ENCODE peak calls at places on chromosome 7, in five cellular contexts. One of them, this sample, is unnamed.

GRCh38 chr7:158343936-158344455 is 243.6 kb downstream of the PTPRN2 start:
- DNase-seq in stomach: no peak
- DNase-seq in A549: no peak
- DNase-seq in RWPE1: no peak
- DNase-seq in heart right ventricle: no peak
- DNase-seq in this sample: no peak

GRCh38 chr7:147771344-147771743 is 819.2 kb upstream of the C7orf33 start:
- DNase-seq in stomach: no peak
- DNase-seq in A549: no peak
- DNase-seq in RWPE1: no peak
- DNase-seq in heart right ventricle: no peak
- DNase-seq in this sample: no peak

GRCh38 chr7:111364413-111364812 is 197.9 kb downstream of the IMMP2L start:
- DNase-seq in stomach: no peak
- DNase-seq in A549: peak; percentile 47
- DNase-seq in RWPE1: no peak
- DNase-seq in heart right ventricle: no peak
- DNase-seq in this sample: no peak

GRCh38 chr7:103445228-103446020 is 583 bp downstream of the SLC26A5 start:
- DNase-seq in stomach: no peak
- DNase-seq in A549: no peak
- DNase-seq in RWPE1: no peak
- DNase-seq in heart right ventricle: no peak
- DNase-seq in this sample: no peak

GRCh38 chr7:140902305-140902953 is 22.3 kb downstream of the BRAF start:
- DNase-seq in stomach: no peak
- DNase-seq in A549: no peak
- DNase-seq in RWPE1: no peak
- DNase-seq in heart right ventricle: no peak
- DNase-seq in this sample: no peak

GRCh38 chr7:87702326-87702725 is 74.1 kb downstream of the RUNDC3B start:
- DNase-seq in stomach: no peak
- DNase-seq in A549: no peak
- DNase-seq in RWPE1: peak; percentile 30
- DNase-seq in heart right ventricle: no peak
- DNase-seq in this sample: no peak

GRCh38 chr7:105975770-105976428 is 12.8 kb downstream of the CDHR3 start:
- DNase-seq in stomach: no peak
- DNase-seq in A549: no peak
- DNase-seq in RWPE1: peak; percentile 15
- DNase-seq in heart right ventricle: no peak
- DNase-seq in this sample: no peak

GRCh38 chr7:129110575-129111376 is 33.7 kb upstream of the TSPAN33 start:
- DNase-seq in stomach: no peak
- DNase-seq in A549: peak; percentile 29
- DNase-seq in RWPE1: no peak
- DNase-seq in heart right ventricle: no peak
- DNase-seq in this sample: no peak

GRCh38 chr7:121913947-121914346 is 41.0 kb downstream of the PTPRZ1 start:
- DNase-seq in stomach: no peak
- DNase-seq in A549: no peak
- DNase-seq in RWPE1: no peak
- DNase-seq in heart right ventricle: no peak
- DNase-seq in this sample: no peak

GRCh38 chr7:7639421-7639820 is 1.1 kb upstream of the UMAD1 start:
- DNase-seq in stomach: no peak
- DNase-seq in A549: peak; percentile 2
- DNase-seq in RWPE1: no peak
- DNase-seq in heart right ventricle: no peak
- DNase-seq in this sample: no peak

GRCh38 chr7:74174606-74175082 is 488 bp downstream of the EIF4H start:
- DNase-seq in stomach: peak; percentile 31
- DNase-seq in A549: peak; percentile 45
- DNase-seq in RWPE1: peak; percentile 50
- DNase-seq in heart right ventricle: peak; percentile 38
- DNase-seq in this sample: no peak

GRCh38 chr7:43392638-43393037 is 190.3 kb upstream of the STK17A start:
- DNase-seq in stomach: no peak
- DNase-seq in A549: no peak
- DNase-seq in RWPE1: no peak
- DNase-seq in heart right ventricle: no peak
- DNase-seq in this sample: no peak

GRCh38 chr7:78226059-78226658 is 427.6 kb downstream of the PHTF2 start:
- DNase-seq in stomach: peak; percentile 41
- DNase-seq in A549: peak; percentile 40
- DNase-seq in RWPE1: no peak
- DNase-seq in heart right ventricle: peak; percentile 26
- DNase-seq in this sample: peak; percentile 52

GRCh38 chr7:106071356-106071998 is 40.6 kb downstream of the SYPL1 start:
- DNase-seq in stomach: peak; percentile 71
- DNase-seq in A549: no peak
- DNase-seq in RWPE1: peak; percentile 43
- DNase-seq in heart right ventricle: no peak
- DNase-seq in this sample: no peak

GRCh38 chr7:51304729-51305128 is 11.9 kb downstream of the COBL start:
- DNase-seq in stomach: no peak
- DNase-seq in A549: no peak
- DNase-seq in RWPE1: no peak
- DNase-seq in heart right ventricle: no peak
- DNase-seq in this sample: no peak

GRCh38 chr7:90563286-90563685 is 32.8 kb upstream of the CDK14 start:
- DNase-seq in stomach: no peak
- DNase-seq in A549: no peak
- DNase-seq in RWPE1: no peak
- DNase-seq in heart right ventricle: no peak
- DNase-seq in this sample: no peak

GRCh38 chr7:52656098-52656497 is 379.3 kb upstream of the POM121L12 start:
- DNase-seq in stomach: no peak
- DNase-seq in A549: no peak
- DNase-seq in RWPE1: no peak
- DNase-seq in heart right ventricle: no peak
- DNase-seq in this sample: no peak

GRCh38 chr7:104415700-104416099 is 87.3 kb downstream of the LHFPL3 start:
- DNase-seq in stomach: no peak
- DNase-seq in A549: peak; percentile 4
- DNase-seq in RWPE1: no peak
- DNase-seq in heart right ventricle: no peak
- DNase-seq in this sample: no peak

GRCh38 chr7:68321776-68322496 is 1276.3 kb upstream of the AUTS2 start:
- DNase-seq in stomach: no peak
- DNase-seq in A549: no peak
- DNase-seq in RWPE1: no peak
- DNase-seq in heart right ventricle: no peak
- DNase-seq in this sample: no peak

DNA sequence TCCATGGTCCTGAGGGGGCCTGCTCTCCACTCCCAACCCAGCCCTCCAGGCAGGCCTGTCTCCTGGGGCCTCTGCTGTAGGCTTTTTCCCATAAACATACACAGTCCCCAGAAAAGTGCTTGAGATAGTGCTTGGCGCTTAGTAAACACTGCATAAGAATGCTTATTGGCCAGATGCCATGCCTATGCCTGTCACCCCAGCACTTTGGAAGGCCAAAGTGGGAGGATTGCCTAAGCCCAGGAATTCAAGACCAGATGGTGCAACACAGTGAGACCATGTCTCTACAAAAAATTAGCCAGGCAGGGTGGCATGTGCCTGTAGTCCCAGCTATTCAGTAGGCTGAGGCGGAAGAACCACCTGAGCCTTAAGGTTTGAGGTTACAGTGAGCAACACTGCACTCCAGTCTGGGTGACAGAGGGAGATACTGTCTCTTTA is 24.6 kb upstream of the ASL start:
- DNase-seq in stomach: peak; percentile 49
- DNase-seq in A549: peak; percentile 81
- DNase-seq in RWPE1: peak; percentile 68
- DNase-seq in heart right ventricle: no peak
- DNase-seq in this sample: no peak
- H3K27ac ChIP-seq in stomach: peak overlapping the region; percentile 22
- H3K27ac ChIP-seq in A549: peak overlapping the region; percentile 21
- H3K27ac ChIP-seq in RWPE1: peak overlapping the region; percentile 88
- H3K27ac ChIP-seq in heart right ventricle: no peak overlapping the region
- H3K27ac ChIP-seq in this sample: no peak overlapping the region

DNA sequence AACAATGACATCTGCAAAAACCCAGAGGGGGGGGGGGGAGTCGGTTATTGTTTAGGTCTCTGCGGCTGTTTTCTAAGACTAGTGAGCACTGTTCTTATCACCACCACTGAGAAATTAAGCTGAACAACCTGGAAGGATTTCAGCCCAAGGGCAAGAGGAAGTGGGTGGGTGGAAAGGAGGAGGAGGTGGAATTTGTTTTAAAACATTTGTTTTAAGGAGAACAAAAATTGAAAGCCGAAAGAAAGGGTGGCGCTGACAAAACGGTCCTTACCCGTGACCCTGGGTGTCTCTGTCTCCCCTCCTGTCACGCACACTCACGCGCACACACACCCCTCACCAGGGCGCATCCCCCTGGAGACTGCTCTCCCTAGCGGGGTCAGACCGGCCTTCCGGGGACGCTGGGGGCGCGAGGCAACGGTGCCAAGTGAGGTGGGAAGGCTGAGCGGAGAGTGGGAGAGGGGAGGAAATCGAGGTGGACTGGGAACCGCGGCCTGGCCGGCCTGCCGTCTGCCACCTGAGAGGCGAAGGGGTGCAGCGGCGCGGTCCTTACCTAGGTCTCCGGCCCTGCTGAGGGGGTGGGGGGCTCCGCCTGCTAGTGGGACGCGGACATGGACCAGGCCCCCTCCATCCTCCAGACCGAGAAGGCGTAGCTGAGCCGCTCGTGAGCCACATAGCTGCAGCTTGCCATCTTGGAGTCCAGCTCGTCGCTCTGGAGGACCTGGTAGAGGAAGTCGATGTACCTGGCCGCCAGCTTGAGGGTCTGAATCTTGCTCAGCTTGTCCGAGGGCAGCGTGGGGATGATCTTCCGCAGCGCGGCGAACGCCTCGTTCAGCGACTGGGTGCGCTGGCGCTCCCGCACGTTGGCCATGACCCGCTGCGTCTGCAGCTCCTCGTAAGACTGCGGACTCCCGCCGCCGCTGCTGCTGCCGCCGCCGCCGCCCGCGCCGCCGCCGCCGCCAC is 1.0 kb downstream of the TWIST1 start:
- DNase-seq in stomach: no peak
- DNase-seq in A549: peak; percentile 25
- DNase-seq in RWPE1: peak; percentile 52
- DNase-seq in heart right ventricle: peak; percentile 28
- DNase-seq in this sample: no peak
- H3K27ac ChIP-seq in stomach: no peak overlapping the region
- H3K27ac ChIP-seq in A549: peak overlapping the region; percentile 42
- H3K27ac ChIP-seq in RWPE1: peak overlapping the region; percentile 86
- H3K27ac ChIP-seq in heart right ventricle: peak overlapping the region; percentile 43
- H3K27ac ChIP-seq in this sample: no peak overlapping the region

GRCh38 chr7:47297120-47297519 is 284.8 kb downstream of the TNS3 start:
- DNase-seq in stomach: no peak
- DNase-seq in A549: no peak
- DNase-seq in RWPE1: no peak
- DNase-seq in heart right ventricle: no peak
- DNase-seq in this sample: no peak

GRCh38 chr7:47295606-47296005 is 286.3 kb downstream of the TNS3 start:
- DNase-seq in stomach: no peak
- DNase-seq in A549: no peak
- DNase-seq in RWPE1: no peak
- DNase-seq in heart right ventricle: no peak
- DNase-seq in this sample: no peak

GRCh38 chr7:47293884-47294568 is 287.9 kb downstream of the TNS3 start:
- DNase-seq in stomach: no peak
- DNase-seq in A549: no peak
- DNase-seq in RWPE1: no peak
- DNase-seq in heart right ventricle: peak; percentile 47
- DNase-seq in this sample: no peak

GRCh38 chr7:47292832-47293309 is 289.0 kb downstream of the TNS3 start:
- DNase-seq in stomach: peak; percentile 71
- DNase-seq in A549: no peak
- DNase-seq in RWPE1: no peak
- DNase-seq in heart right ventricle: no peak
- DNase-seq in this sample: no peak

GRCh38 chr7:47294569-47295222 is 287.2 kb downstream of the TNS3 start:
- DNase-seq in stomach: no peak
- DNase-seq in A549: no peak
- DNase-seq in RWPE1: no peak
- DNase-seq in heart right ventricle: no peak
- DNase-seq in this sample: no peak
- H3K27ac ChIP-seq in stomach: no peak overlapping the region
- H3K27ac ChIP-seq in A549: no peak overlapping the region
- H3K27ac ChIP-seq in RWPE1: no peak overlapping the region
- H3K27ac ChIP-seq in heart right ventricle: peak overlapping the region; percentile 54
- H3K27ac ChIP-seq in this sample: no peak overlapping the region

DNA sequence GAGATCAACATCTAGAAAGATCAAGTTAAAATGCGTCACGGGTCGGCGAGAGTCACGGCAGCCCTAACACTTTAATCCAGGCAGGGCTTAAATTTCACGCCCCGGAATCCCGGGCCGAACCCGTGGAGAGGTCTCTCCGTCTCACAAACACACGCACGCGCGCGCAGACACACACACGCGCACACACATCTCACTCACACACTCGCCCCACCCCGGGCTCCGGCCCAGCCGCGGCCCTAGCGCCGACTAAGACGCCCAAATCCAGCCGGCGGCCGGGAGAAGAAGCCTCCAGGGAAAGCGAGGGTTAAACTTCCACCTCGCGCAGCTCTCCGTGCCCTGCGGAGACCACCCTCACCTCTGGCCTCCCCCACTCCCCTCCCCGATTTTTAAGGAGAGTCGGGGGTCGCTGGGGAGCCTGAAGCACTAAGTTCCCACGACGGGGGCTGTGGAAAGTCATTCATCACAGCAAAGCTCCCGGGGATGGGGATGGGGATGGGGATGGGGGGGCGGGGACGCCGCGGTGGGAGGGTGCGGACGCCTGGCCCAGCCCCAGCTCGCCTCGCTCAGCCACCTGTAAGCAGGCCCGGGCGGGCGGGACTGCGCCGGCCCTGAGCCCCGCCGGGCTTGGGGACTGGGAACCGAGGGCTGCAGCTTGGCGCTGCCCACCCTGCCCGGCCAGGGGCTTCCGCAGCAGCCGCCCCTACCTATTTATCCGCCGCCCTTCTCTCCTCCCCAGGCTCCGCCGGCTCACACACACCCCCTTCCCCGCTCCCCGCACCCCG is 1.6 kb downstream of the PDGFA start:
- DNase-seq in stomach: peak; percentile 72
- DNase-seq in A549: peak; percentile 70
- DNase-seq in RWPE1: no peak
- DNase-seq in heart right ventricle: peak; percentile 72
- DNase-seq in this sample: peak; percentile 55
- H3K27ac ChIP-seq in stomach: peak overlapping the region; percentile 94
- H3K27ac ChIP-seq in A549: peak overlapping the region; percentile 89
- H3K27ac ChIP-seq in RWPE1: peak overlapping the region; percentile 98
- H3K27ac ChIP-seq in heart right ventricle: peak overlapping the region; percentile 91
- H3K27ac ChIP-seq in this sample: peak overlapping the region; percentile 99